ENCODE peak calls at places on chromosomes 7 and 10, in four cellular contexts. F is amniotic epithelial cell, A is substantia nigra, Y is ureter. L is an unnamed sample.

GRCh38 chr7:158361326-158361946 is 226.2 kb downstream of the PTPRN2 start:
- DNase-seq in A (no peak), F (no peak), Y (no peak), L (no peak)

GRCh38 chr10:77555591-77556212 is 81.9 kb downstream of the KCNMA1 start:
- DNase-seq in F (peak; percentile 44), A (no peak), Y (no peak), L (no peak)

GRCh38 chr7:134988161-134988560 is 1.9 kb downstream of the AGBL3 start:
- DNase-seq in Y (no peak), F (no peak), A (no peak), L (no peak)

GRCh38 chr10:44300666-44301649 is 83.9 kb downstream of the CXCL12 start:
- DNase-seq in Y (no peak), A (no peak), F (peak; percentile 93), L (peak; percentile 10)

GRCh38 chr7:67551027-67551426 is 554.4 kb downstream of the TYW1 start:
- DNase-seq in A (no peak), Y (no peak), F (no peak), L (peak; percentile 1)

GRCh38 chr7:4634166-4634565 is 47.9 kb upstream of the FOXK1 start:
- DNase-seq in Y (no peak), A (no peak), F (peak; percentile 79), L (no peak)

GRCh38 chr7:103905997-103906396 is 83.5 kb downstream of the RELN start:
- DNase-seq in F (no peak), Y (no peak), A (no peak), L (no peak)

GRCh38 chr7:33880787-33881186 is 24.6 kb upstream of the BMPER start:
- DNase-seq in Y (no peak), F (no peak), A (no peak), L (no peak)

GRCh38 chr7:43077732-43078391 is 34.6 kb upstream of the HECW1 start:
- DNase-seq in F (peak; percentile 60), Y (no peak), A (no peak), L (no peak)